ENCODE peak calls at places on chromosomes 16 and 17, in nine cellular contexts. One of them, this sample, is unnamed. For H3K4me1, the result is how much of the 10 kb centered on the place peaks cover.

GRCh38 chr16:3740934-3741333 is 23.6 kb upstream of the TRAP1 start:
- DNase-seq in right atrium auricular region: no peak
- DNase-seq in CD8-positive, alpha-beta T cell: no peak
- DNase-seq in cardiac muscle cell: no peak
- DNase-seq in neuronal stem cell: no peak
- DNase-seq in PC-9: no peak
- DNase-seq in small intestine: no peak
- DNase-seq in tibial artery: peak
- DNase-seq in tibial nerve: no peak
- DNase-seq in this sample: no peak

GRCh38 chr17:36755586-36755985 is 154.2 kb downstream of the MRM1 start:
- DNase-seq in right atrium auricular region: no peak
- DNase-seq in CD8-positive, alpha-beta T cell: peak
- DNase-seq in cardiac muscle cell: peak
- DNase-seq in neuronal stem cell: no peak
- DNase-seq in PC-9: no peak
- DNase-seq in small intestine: peak
- DNase-seq in tibial artery: no peak
- DNase-seq in tibial nerve: no peak
- DNase-seq in this sample: no peak

GRCh38 chr16:70677499-70678120 is 8.2 kb downstream of the MTSS2 start:
- DNase-seq in right atrium auricular region: no peak
- DNase-seq in CD8-positive, alpha-beta T cell: peak
- DNase-seq in cardiac muscle cell: no peak
- DNase-seq in neuronal stem cell: no peak
- DNase-seq in PC-9: no peak
- DNase-seq in small intestine: no peak
- DNase-seq in tibial artery: no peak
- DNase-seq in tibial nerve: no peak
- DNase-seq in this sample: no peak

GRCh38 chr17:75814021-75814395 is 29.4 kb downstream of the UNK start:
- DNase-seq in right atrium auricular region: no peak
- DNase-seq in CD8-positive, alpha-beta T cell: no peak
- DNase-seq in cardiac muscle cell: no peak
- DNase-seq in neuronal stem cell: no peak
- DNase-seq in PC-9: no peak
- DNase-seq in small intestine: no peak
- DNase-seq in tibial artery: no peak
- DNase-seq in tibial nerve: no peak
- DNase-seq in this sample: no peak

GRCh38 chr16:18839555-18839954 is 38.2 kb upstream of the ARL6IP1 start:
- DNase-seq in right atrium auricular region: no peak
- DNase-seq in CD8-positive, alpha-beta T cell: no peak
- DNase-seq in cardiac muscle cell: no peak
- DNase-seq in neuronal stem cell: no peak
- DNase-seq in PC-9: no peak
- DNase-seq in small intestine: no peak
- DNase-seq in tibial artery: no peak
- DNase-seq in tibial nerve: no peak
- DNase-seq in this sample: no peak

GRCh38 chr16:12245088-12245922 is 268.8 kb downstream of the SNX29 start:
- DNase-seq in right atrium auricular region: no peak
- DNase-seq in CD8-positive, alpha-beta T cell: no peak
- DNase-seq in cardiac muscle cell: no peak
- DNase-seq in neuronal stem cell: no peak
- DNase-seq in PC-9: no peak
- DNase-seq in small intestine: no peak
- DNase-seq in tibial artery: no peak
- DNase-seq in tibial nerve: no peak
- DNase-seq in this sample: no peak

GRCh38 chr16:87931504-87931903 is 4.8 kb downstream of the CA5A start:
- DNase-seq in right atrium auricular region: no peak
- DNase-seq in CD8-positive, alpha-beta T cell: no peak
- DNase-seq in cardiac muscle cell: no peak
- DNase-seq in neuronal stem cell: no peak
- DNase-seq in PC-9: no peak
- DNase-seq in small intestine: no peak
- DNase-seq in tibial artery: no peak
- DNase-seq in tibial nerve: no peak
- DNase-seq in this sample: no peak

GRCh38 chr17:49549311-49549605 is 26.4 kb upstream of the NXPH3 start:
- DNase-seq in right atrium auricular region: no peak
- DNase-seq in CD8-positive, alpha-beta T cell: no peak
- DNase-seq in cardiac muscle cell: no peak
- DNase-seq in neuronal stem cell: no peak
- DNase-seq in PC-9: no peak
- DNase-seq in small intestine: no peak
- DNase-seq in tibial artery: no peak
- DNase-seq in tibial nerve: no peak
- DNase-seq in this sample: no peak

GRCh38 chr16:56295739-56296527 is 104.6 kb downstream of the GNAO1 start:
- DNase-seq in right atrium auricular region: no peak
- DNase-seq in CD8-positive, alpha-beta T cell: no peak
- DNase-seq in cardiac muscle cell: peak
- DNase-seq in neuronal stem cell: no peak
- DNase-seq in PC-9: no peak
- DNase-seq in small intestine: no peak
- DNase-seq in tibial artery: no peak
- DNase-seq in tibial nerve: no peak
- DNase-seq in this sample: no peak

GRCh38 chr16:56297684-56298083 is 106.4 kb downstream of the GNAO1 start:
- DNase-seq in right atrium auricular region: no peak
- DNase-seq in CD8-positive, alpha-beta T cell: no peak
- DNase-seq in cardiac muscle cell: no peak
- DNase-seq in neuronal stem cell: no peak
- DNase-seq in PC-9: no peak
- DNase-seq in small intestine: no peak
- DNase-seq in tibial artery: no peak
- DNase-seq in tibial nerve: no peak
- DNase-seq in this sample: no peak

GRCh38 chr16:56295059-56295673 is 103.9 kb downstream of the GNAO1 start:
- DNase-seq in right atrium auricular region: no peak
- DNase-seq in CD8-positive, alpha-beta T cell: no peak
- DNase-seq in cardiac muscle cell: no peak
- DNase-seq in neuronal stem cell: no peak
- DNase-seq in PC-9: no peak
- DNase-seq in small intestine: peak
- DNase-seq in tibial artery: no peak
- DNase-seq in tibial nerve: no peak
- DNase-seq in this sample: no peak

GRCh38 chr16:56294599-56294998 is 103.3 kb downstream of the GNAO1 start:
- DNase-seq in right atrium auricular region: no peak
- DNase-seq in CD8-positive, alpha-beta T cell: no peak
- DNase-seq in cardiac muscle cell: no peak
- DNase-seq in neuronal stem cell: no peak
- DNase-seq in PC-9: peak
- DNase-seq in small intestine: no peak
- DNase-seq in tibial artery: no peak
- DNase-seq in tibial nerve: no peak
- DNase-seq in this sample: no peak

GRCh38 chr16:56294014-56294413 is 102.7 kb downstream of the GNAO1 start:
- DNase-seq in right atrium auricular region: no peak
- DNase-seq in CD8-positive, alpha-beta T cell: no peak
- DNase-seq in cardiac muscle cell: no peak
- DNase-seq in neuronal stem cell: no peak
- DNase-seq in PC-9: no peak
- DNase-seq in small intestine: no peak
- DNase-seq in tibial artery: no peak
- DNase-seq in tibial nerve: no peak
- DNase-seq in this sample: no peak
- H3K4me1 ChIP-seq in right atrium auricular region: half or more
- H3K4me1 ChIP-seq in CD8-positive, alpha-beta T cell: under half
- H3K4me1 ChIP-seq in cardiac muscle cell: under half
- H3K4me1 ChIP-seq in neuronal stem cell: under half
- H3K4me1 ChIP-seq in PC-9: under half
- H3K4me1 ChIP-seq in small intestine: under half
- H3K4me1 ChIP-seq in tibial artery: under half
- H3K4me1 ChIP-seq in tibial nerve: under half
- H3K4me1 ChIP-seq in this sample: under half

GRCh38 chr17:1724869-1725641 is 551 bp downstream of the WDR81 start:
- DNase-seq in right atrium auricular region: no peak
- DNase-seq in CD8-positive, alpha-beta T cell: no peak
- DNase-seq in cardiac muscle cell: no peak
- DNase-seq in neuronal stem cell: no peak
- DNase-seq in PC-9: no peak
- DNase-seq in small intestine: no peak
- DNase-seq in tibial artery: peak
- DNase-seq in tibial nerve: no peak
- DNase-seq in this sample: no peak

GRCh38 chr17:1726626-1727257 is 2.2 kb downstream of the WDR81 start:
- DNase-seq in right atrium auricular region: no peak
- DNase-seq in CD8-positive, alpha-beta T cell: no peak
- DNase-seq in cardiac muscle cell: no peak
- DNase-seq in neuronal stem cell: no peak
- DNase-seq in PC-9: no peak
- DNase-seq in small intestine: no peak
- DNase-seq in tibial artery: no peak
- DNase-seq in tibial nerve: no peak
- DNase-seq in this sample: no peak

GRCh38 chr17:1727258-1727789 is 2.8 kb downstream of the WDR81 start:
- DNase-seq in right atrium auricular region: no peak
- DNase-seq in CD8-positive, alpha-beta T cell: no peak
- DNase-seq in cardiac muscle cell: no peak
- DNase-seq in neuronal stem cell: no peak
- DNase-seq in PC-9: no peak
- DNase-seq in small intestine: no peak
- DNase-seq in tibial artery: no peak
- DNase-seq in tibial nerve: no peak
- DNase-seq in this sample: no peak

GRCh38 chr17:1724351-1724868 is at the start of gene WDR81:
- DNase-seq in right atrium auricular region: peak
- DNase-seq in CD8-positive, alpha-beta T cell: peak
- DNase-seq in cardiac muscle cell: peak
- DNase-seq in neuronal stem cell: peak
- DNase-seq in PC-9: peak
- DNase-seq in small intestine: peak
- DNase-seq in tibial artery: peak
- DNase-seq in tibial nerve: peak
- DNase-seq in this sample: peak

DNA sequence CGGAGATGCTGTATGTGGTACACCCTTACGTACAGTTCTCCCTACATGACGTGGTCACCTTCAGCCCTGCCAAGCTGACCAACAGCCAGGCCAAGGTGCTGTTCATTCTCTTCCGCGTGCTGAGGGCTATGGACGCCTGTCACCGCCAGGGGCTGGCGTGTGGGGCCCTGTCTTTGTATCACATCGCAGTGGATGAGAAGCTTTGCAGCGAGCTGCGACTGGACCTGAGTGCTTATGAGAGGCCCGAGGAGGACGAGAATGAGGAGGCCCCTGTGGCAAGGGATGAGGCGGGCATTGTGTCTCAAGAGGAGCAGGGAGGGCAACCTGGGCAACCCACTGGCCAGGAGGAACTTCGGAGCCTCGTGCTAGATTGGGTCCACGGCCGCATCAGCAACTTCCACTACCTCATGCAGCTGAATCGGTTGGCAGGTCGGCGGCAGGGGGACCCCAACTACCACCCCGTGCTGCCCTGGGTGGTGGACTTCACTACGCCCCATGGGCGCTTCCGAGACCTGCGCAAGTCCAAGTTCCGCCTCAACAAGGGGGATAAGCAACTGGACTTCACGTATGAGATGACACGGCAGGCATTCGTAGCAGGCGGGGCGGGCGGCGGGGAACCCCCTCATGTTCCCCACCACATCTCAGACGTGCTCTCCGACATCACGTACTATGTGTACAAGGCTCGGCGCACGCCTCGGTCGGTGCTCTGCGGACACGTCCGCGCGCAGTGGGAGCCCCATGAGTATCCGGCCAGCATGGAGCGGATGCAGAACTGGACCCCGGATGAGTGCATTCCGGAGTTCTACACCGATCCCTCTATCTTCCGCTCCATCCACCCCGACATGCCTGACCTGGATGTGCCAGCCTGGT is 1.4 kb downstream of the WDR81 start:
- DNase-seq in right atrium auricular region: no peak
- DNase-seq in CD8-positive, alpha-beta T cell: no peak
- DNase-seq in cardiac muscle cell: no peak
- DNase-seq in neuronal stem cell: no peak
- DNase-seq in PC-9: no peak
- DNase-seq in small intestine: no peak
- DNase-seq in tibial artery: no peak
- DNase-seq in tibial nerve: no peak
- DNase-seq in this sample: no peak
- H3K27ac ChIP-seq in right atrium auricular region: no peak
- H3K27ac ChIP-seq in CD8-positive, alpha-beta T cell: no peak
- H3K27ac ChIP-seq in cardiac muscle cell: no peak
- H3K27ac ChIP-seq in neuronal stem cell: no peak
- H3K27ac ChIP-seq in PC-9: no peak
- H3K27ac ChIP-seq in small intestine: no peak
- H3K27ac ChIP-seq in tibial artery: no peak
- H3K27ac ChIP-seq in tibial nerve: no peak
- H3K27ac ChIP-seq in this sample: peak

DNA sequence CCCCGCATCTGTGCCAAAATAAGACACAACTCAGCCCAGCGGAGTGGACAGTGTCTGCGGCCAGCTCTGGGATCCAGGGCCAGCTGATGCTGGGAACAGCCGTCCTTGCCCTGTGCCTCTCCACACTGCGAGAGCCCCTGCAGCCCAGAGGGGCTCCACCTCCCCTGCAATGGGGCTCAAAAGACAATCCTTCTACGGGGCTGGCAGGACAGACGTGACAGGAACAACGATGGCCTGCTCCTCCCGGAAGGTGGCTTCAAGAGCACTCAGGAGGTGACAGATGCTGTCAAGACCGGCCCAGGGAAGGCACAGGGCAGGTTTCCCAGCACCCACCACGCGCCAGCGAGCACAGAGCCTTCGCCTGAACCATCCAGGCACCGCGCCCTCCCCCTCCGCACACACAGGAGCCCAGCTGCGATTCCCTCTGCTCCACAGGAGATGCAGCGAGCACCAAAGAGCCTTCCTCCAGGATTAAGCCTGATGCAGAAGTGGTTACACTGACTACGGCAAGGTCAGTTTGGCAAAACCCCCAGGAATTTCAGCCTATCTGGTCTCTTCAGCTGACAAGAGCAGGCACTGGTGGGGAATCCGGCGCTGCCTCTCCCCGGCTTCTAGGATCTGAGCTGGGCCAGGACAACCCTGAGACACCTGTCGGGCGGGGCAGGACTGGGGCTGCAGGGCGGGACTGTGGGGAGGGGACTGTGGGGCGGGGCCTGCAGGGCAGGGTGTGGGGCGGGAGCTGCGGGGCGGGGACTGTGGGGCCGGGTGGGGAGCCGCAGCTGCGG is 103.4 kb downstream of the ZNF778 start:
- DNase-seq in right atrium auricular region: no peak
- DNase-seq in CD8-positive, alpha-beta T cell: peak
- DNase-seq in cardiac muscle cell: peak
- DNase-seq in neuronal stem cell: no peak
- DNase-seq in PC-9: peak
- DNase-seq in small intestine: peak
- DNase-seq in tibial artery: no peak
- DNase-seq in tibial nerve: no peak
- DNase-seq in this sample: no peak
- H3K4me1 ChIP-seq in right atrium auricular region: half or more
- H3K4me1 ChIP-seq in CD8-positive, alpha-beta T cell: half or more
- H3K4me1 ChIP-seq in cardiac muscle cell: half or more
- H3K4me1 ChIP-seq in neuronal stem cell: under half
- H3K4me1 ChIP-seq in PC-9: half or more
- H3K4me1 ChIP-seq in small intestine: under half
- H3K4me1 ChIP-seq in tibial artery: half or more
- H3K4me1 ChIP-seq in tibial nerve: half or more
- H3K4me1 ChIP-seq in this sample: half or more

DNA sequence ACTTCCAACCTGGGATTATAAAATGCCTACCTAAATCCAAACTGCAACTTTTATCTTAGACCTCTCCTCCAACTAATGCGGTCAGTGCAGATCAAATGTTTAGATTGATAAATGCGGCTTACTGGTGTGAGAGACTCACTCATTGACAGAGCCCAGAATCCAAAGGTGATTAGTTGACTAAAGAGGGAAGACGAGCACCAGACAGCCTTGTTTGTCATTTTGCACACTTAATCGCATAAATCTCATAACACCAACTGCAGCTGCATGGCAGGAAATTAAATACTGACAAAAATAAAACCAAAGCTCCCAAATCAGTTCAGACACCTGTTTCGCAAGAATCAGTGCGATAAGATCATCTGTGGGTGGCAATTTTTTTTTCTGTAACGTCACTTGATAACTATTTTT is 35.9 kb downstream of the NACA2 start:
- DNase-seq in right atrium auricular region: no peak
- DNase-seq in CD8-positive, alpha-beta T cell: no peak
- DNase-seq in cardiac muscle cell: no peak
- DNase-seq in neuronal stem cell: no peak
- DNase-seq in PC-9: peak
- DNase-seq in small intestine: no peak
- DNase-seq in tibial artery: no peak
- DNase-seq in tibial nerve: no peak
- DNase-seq in this sample: no peak
- H3K27ac ChIP-seq in right atrium auricular region: no peak
- H3K27ac ChIP-seq in CD8-positive, alpha-beta T cell: no peak
- H3K27ac ChIP-seq in cardiac muscle cell: no peak
- H3K27ac ChIP-seq in neuronal stem cell: no peak
- H3K27ac ChIP-seq in PC-9: peak
- H3K27ac ChIP-seq in small intestine: no peak
- H3K27ac ChIP-seq in tibial artery: no peak
- H3K27ac ChIP-seq in tibial nerve: no peak
- H3K27ac ChIP-seq in this sample: no peak

This sample was measured in esophagus muscularis mucosa.